ENCODE peak calls at places on chromosome 17, in six cellular contexts. Z is CD8-positive, alpha-beta T cell; Y is activated effector memory CD4-positive, alpha-beta T cell treated with Interleukin-2 at 50 U/mL for 16 hours; G is GM18507; F is stimulated activated CD4-positive, alpha-beta T cell treated with anti-CD3 and anti-CD28 coated beads, Interleukin-15, amount 100 ng/mL, for 1 hour; N is C1 segment of cervical spinal cord. W is an unnamed sample.

GRCh38 chr17:64765191-64765889 is 103.2 kb upstream of the SMURF2 start:
- DNase-seq in Z (no peak), N (no peak), G (no peak), Y (no peak), F (no peak), W (no peak)

GRCh38 chr17:78172284-78173024 is 4.1 kb downstream of the SYNGR2 start:
- DNase-seq in Z (no peak), G (no peak), N (no peak), Y (no peak), F (no peak), W (no peak)

GRCh38 chr17:51120357-51120738 is 320 bp downstream of the SPAG9 start:
- DNase-seq in Y (no peak), G (peak), Z (peak), N (no peak), F (no peak), W (peak)

GRCh38 chr17:44414394-44415155 is 25.1 kb upstream of the ITGA2B start:
- DNase-seq in F (no peak), G (no peak), Z (no peak), N (no peak), Y (no peak), W (no peak)

GRCh38 chr17:78532922-78533640 is 44.1 kb downstream of the DNAH17 start:
- DNase-seq in F (no peak), N (no peak), Y (no peak), Z (no peak), G (no peak), W (no peak)

GRCh38 chr17:69870751-69871199 is 204.2 kb upstream of the KCNJ16 start:
- DNase-seq in N (no peak), Y (no peak), Z (no peak), F (no peak), G (no peak), W (no peak)

GRCh38 chr17:41775394-41776226 is 10.9 kb downstream of the JUP start:
- DNase-seq in F (no peak), Y (no peak), Z (no peak), G (no peak), N (peak), W (no peak)

GRCh38 chr17:46818319-46818928 is at the start of gene WNT3:
- DNase-seq in Z (no peak), F (no peak), Y (peak), N (no peak), G (no peak), W (no peak)